ENCODE peak calls at places on chromosomes 4 and X, in four cellular contexts. K, O, X and F are unnamed samples.

GRCh38 chrX:11458175-11458574 is 165.0 kb downstream of the AMELX start:
- DNase-seq in O (no peak), K (no peak), X (no peak), F (no peak)

GRCh38 chr4:169707958-169708643 is 49.6 kb downstream of the HPF1 start:
- DNase-seq in X (no peak), K (no peak), O (no peak), F (no peak)

GRCh38 chr4:125702406-125702805 is 387.7 kb downstream of the FAT4 start:
- DNase-seq in X (no peak), O (no peak), K (no peak), F (no peak)

GRCh38 chr4:15233626-15234025 is 194.2 kb upstream of the C1QTNF7 start:
- DNase-seq in K (no peak), X (no peak), O (no peak), F (no peak)

GRCh38 chrX:135327299-135327698 is 18.0 kb downstream of the ETDC start:
- DNase-seq in X (no peak), K (no peak), O (no peak), F (no peak)

GRCh38 chr4:6906046-6906445 is 3.6 kb upstream of the TBC1D14 start:
- DNase-seq in O (no peak), X (no peak), K (no peak), F (no peak)

GRCh38 chr4:156638925-156639605 is 332.5 kb downstream of the PDGFC start:
- DNase-seq in K (no peak), O (no peak), X (no peak), F (no peak)

GRCh38 chrX:108312011-108312410 is 126.2 kb downstream of the COL4A6 start:
- DNase-seq in K (no peak), O (no peak), X (no peak), F (no peak)

GRCh38 chrX:134933248-134933647 is 57.5 kb upstream of the SMIM10 start:
- DNase-seq in X (no peak), K (no peak), O (no peak), F (no peak)

GRCh38 chrX:12411831-12412230 is 273.6 kb downstream of the FRMPD4 start:
- DNase-seq in O (no peak), X (no peak), K (no peak), F (no peak)

GRCh38 chrX:19673334-19674040 is 158.2 kb upstream of the MAP3K15 start:
- DNase-seq in K (no peak), O (no peak), X (no peak), F (no peak)

GRCh38 chr4:6983500-6984142 is 59.6 kb upstream of the TADA2B start:
- DNase-seq in X (no peak), K (no peak), O (no peak), F (no peak)

GRCh38 chr4:16226816-16227461 is 668 bp upstream of the TAPT1 start:
- DNase-seq in K (no peak), X (peak), O (peak), F (peak)

GRCh38 chr4:151806511-151806927 is 45.7 kb upstream of the GATB start:
- DNase-seq in X (no peak), K (no peak), O (no peak), F (no peak)

GRCh38 chr4:40621592-40622512 is 7.8 kb downstream of the RBM47 start:
- DNase-seq in K (peak), O (no peak), X (peak), F (peak)

GRCh38 chrX:8688776-8689175 is 43.2 kb downstream of the ANOS1 start:
- DNase-seq in O (no peak), K (no peak), X (no peak), F (no peak)

GRCh38 chr4:101954351-101954750 is 163.8 kb downstream of the BANK1 start:
- DNase-seq in O (no peak), K (no peak), X (no peak), F (no peak)

GRCh38 chr4:71231073-71231752 is 107.6 kb upstream of the SLC4A4 start:
- DNase-seq in O (no peak), K (no peak), X (no peak), F (no peak)

GRCh38 chr4:649293-649625 is 23.9 kb downstream of the PDE6B start:
- DNase-seq in O (no peak), K (no peak), X (no peak), F (no peak)

GRCh38 chr4:189615217-189615663 is 325.4 kb upstream of the FRG1 start:
- DNase-seq in X (no peak), O (no peak), K (no peak), F (no peak)

GRCh38 chr4:55475394-55476243 is 71.1 kb downstream of the CLOCK start:
- DNase-seq in O (no peak), X (no peak), K (peak), F (no peak)
- TF ChIP-seq SPI1 in O (no peak), X (no peak), K (no peak), F (no peak)

DNA sequence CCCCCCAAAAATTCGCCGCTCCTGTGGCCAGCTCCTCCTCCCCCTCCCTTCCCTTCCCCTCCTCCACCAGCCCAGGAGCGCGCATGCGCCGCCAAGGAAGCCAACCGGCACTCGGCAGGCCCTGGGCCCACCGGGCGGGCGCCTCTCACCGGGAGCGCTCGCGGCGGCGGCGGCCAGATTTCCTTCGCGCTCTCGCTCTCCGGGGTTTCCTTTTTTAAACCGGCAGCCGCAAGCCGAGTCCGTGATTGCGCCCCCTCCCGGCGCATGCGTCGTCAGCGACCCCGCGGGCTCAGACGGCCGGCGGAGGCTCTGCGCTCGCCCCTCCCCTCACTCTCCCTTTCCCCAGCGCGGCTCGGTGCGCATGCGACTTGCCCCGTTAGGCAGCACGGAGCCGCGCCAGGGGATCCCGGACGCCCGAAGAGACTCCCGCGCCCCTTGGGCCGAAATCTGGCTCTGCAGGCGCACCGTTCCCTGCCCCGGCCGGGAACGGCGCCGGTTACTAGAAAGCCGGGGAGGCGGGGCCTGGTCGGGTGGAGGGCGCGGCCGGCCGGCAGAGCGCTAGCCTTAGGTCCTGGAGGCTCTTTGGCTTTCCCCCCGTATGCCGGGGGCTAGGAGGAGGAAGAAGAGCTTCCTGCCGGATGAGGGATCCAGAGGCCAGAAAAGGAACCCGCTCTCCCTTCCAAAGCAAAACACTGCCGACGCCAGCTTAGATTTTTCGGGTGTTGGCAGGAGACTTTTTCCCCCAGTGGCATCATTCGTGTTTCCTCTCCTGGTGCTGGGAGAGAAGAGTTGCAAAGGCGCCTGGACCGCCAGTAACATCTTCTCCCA is at the start of gene CLOCK:
- DNase-seq in K (no peak), X (peak), O (peak), F (peak)
- TF ChIP-seq POLR2AphosphoS5 in K (no peak), X (peak), O (no peak), F (no peak)

DNA sequence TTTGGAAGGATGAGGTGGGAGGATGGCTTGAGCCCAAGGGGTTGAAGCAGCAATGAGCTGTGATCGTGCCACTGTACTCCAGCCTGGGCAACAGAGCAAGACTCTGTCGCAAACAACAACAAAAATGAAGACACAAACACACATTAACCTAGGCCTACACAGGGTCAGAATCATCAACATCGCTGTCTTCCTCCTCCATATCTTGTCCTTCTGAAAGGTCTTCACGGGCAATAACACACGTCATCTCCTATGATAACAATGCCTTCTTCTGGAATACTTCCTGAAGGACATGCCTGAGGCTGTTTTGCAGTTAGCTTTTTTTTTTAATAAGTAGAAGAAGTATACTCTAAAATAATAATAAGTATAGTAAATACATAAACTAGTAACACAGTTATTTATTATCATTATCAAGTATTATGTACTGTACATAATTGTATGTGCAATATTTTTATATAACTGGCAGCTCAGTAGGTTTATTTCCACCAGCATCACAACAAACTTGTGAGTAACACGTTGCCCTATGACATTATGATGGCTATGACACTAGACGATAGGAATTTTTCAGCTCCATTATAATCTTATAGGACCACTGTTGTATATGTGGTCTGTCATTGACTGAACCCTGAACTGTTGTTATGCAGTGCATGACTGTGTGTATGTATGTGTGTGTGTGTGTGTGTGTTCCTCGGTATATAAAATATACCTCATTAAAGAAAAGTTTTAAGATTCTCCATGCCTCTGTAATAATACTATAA is 69.2 kb upstream of the MAML3 start:
- DNase-seq in O (no peak), X (no peak), K (no peak), F (no peak)
- TF ChIP-seq SPI1 in O (no peak), X (no peak), K (no peak), F (no peak)

GRCh38 chr4:8392591-8393190 is 47.8 kb downstream of the ACOX3 start:
- DNase-seq in O (no peak), K (no peak), X (no peak), F (no peak)

GRCh38 chr4:8393593-8394038 is 46.9 kb downstream of the ACOX3 start:
- DNase-seq in K (no peak), X (no peak), O (no peak), F (no peak)

GRCh38 chr4:8390604-8391003 is 49.9 kb downstream of the ACOX3 start:
- DNase-seq in K (no peak), O (no peak), X (no peak), F (no peak)

GRCh38 chr4:8391071-8391470 is 49.5 kb downstream of the ACOX3 start:
- DNase-seq in K (no peak), O (no peak), X (no peak), F (no peak)

DNA sequence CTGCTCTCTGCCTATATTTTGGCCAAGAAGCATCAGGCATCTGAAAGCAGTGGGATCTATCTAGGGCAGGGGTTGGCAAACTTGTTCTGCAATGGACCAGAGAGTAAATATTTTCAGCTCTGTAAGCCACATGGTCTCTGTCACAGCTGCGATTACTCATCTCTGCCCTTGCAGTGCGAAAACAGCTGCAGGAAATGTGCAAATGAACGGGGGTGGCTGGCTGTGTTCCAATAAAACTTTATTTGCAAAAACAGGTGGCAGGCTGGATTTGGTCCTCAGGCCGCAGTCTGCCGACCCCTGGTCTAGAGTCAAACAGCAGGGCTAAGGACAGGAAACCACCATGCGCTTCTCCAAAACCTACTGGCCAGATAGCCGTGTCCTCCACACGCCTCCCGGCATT is 48.6 kb downstream of the ACOX3 start:
- DNase-seq in K (peak), O (peak), X (no peak), F (no peak)
- TF ChIP-seq POLR2AphosphoS5 in K (peak), O (peak), X (no peak), F (no peak)

GRCh38 chr4:3680656-3681055 is 85.5 kb upstream of the ADRA2C start:
- DNase-seq in O (no peak), X (no peak), K (no peak), F (no peak)

GRCh38 chr4:3679071-3679825 is 86.9 kb upstream of the ADRA2C start:
- DNase-seq in K (no peak), O (no peak), X (no peak), F (no peak)

GRCh38 chr4:3677671-3678070 is 88.5 kb upstream of the ADRA2C start:
- DNase-seq in K (no peak), O (no peak), X (no peak), F (no peak)

GRCh38 chr4:3681191-3681590 is 85.0 kb upstream of the ADRA2C start:
- DNase-seq in O (no peak), X (no peak), K (no peak), F (no peak)

GRCh38 chr4:3679851-3680311 is 86.3 kb upstream of the ADRA2C start:
- DNase-seq in K (no peak), O (no peak), X (no peak), F (no peak)
- TF ChIP-seq SPI1 in K (no peak), O (no peak), X (no peak), F (no peak)

DNA sequence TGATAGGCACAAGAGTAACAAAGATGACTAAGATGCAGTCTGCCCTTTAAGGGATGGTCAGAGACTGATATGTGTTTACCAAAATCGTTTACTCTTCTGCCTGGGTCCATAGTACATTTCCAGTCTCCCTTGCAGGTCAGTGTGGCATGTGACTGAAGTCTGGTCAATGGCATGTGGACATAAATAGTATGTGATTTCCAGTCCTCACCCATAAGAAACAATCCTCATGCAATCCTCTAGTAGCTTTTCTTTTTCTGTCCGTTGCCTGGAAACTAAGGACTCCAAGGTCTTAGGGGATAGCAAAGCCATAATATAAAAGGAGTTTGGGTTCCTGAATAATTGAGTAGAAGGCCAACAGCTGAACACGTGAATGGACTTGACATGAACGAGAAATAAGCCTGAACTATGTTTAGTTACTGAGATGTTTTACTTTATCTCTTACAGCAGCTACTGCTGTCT is 1.1 kb downstream of the SLC9B2 start:
- DNase-seq in K (no peak), X (peak), O (no peak), F (no peak)
- TF ChIP-seq POLR2AphosphoS5 in K (no peak), X (no peak), O (no peak), F (no peak)

DNA sequence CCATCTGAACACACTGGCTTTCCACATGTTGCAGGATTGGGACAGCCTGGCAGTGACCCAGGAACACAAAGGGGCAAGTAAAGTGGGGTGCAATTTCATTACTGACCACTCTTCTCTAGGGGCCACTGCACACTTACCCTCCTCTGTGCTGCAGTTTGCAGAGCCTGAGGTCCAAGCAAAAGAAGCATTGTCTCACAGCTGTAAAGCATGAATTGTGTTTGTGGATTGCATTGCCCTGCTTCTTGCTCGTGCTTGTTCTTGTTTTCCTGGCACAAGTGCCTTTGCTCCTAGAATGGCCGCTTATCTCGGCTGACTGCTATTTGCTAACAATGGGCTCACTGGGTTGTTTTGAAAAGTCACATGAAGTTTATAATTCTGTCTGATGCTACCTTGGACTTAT is 209.1 kb upstream of the JADE1 start:
- DNase-seq in K (no peak), X (no peak), O (no peak), F (no peak)
- TF ChIP-seq SPI1 in K (no peak), X (no peak), O (no peak), F (no peak)

GRCh38 chr4:73918058-73918457 is 48.9 kb downstream of the CXCL1 start:
- DNase-seq in O (no peak), K (no peak), X (no peak), F (no peak)
- TF ChIP-seq POLR2AphosphoS5 in O (no peak), K (no peak), X (no peak), F (no peak)

DNA sequence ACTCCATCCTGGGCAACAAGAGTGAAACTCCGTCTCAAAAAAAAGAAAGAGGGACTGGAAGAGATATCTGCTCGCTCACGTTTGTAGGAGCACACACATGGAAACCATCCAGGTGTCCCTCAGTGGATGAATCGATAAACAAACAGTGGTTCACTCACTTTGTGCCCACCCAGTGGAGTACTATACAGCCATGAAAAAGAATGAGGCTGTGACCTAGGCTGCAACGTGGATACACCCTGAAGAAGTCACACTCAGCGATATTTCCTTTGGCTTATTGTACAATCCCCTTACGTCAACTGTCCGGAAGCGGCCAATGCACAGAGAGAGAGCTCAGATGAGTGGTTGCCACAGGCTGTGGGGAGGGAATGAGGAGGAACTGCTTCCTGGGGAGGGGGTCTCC is 82.3 kb upstream of the PPP2R3B start:
- DNase-seq in K (no peak), X (no peak), O (no peak), F (no peak)
- TF ChIP-seq SPI1 in K (no peak), X (no peak), O (no peak), F (no peak)